ENCODE peak calls at places on chromosomes 12 and 14, in eight cellular contexts. Z is HCT116, D is endothelial cell of umbilical vein, G is breast epithelium, S is SK-N-SH, O is GM23338, V is HepG2, P is transverse colon. A is an unnamed sample.
A peak's percentile ranks its signal among the peaks of the same experiment; 100 is the strongest.

GRCh38 chr12:30687265-30687986 is 8.2 kb downstream of the IPO8 start:
- DNase-seq in Z (no peak), D (no peak), G (no peak), S (no peak), O (no peak), V (peak; percentile 8), P (no peak), A (no peak)

GRCh38 chr14:60944206-60944605 is 36.7 kb downstream of the TRMT5 start:
- DNase-seq in Z (no peak), D (peak; percentile 17), G (no peak), S (no peak), O (no peak), V (no peak), P (no peak), A (no peak)

GRCh38 chr12:84922721-84923120 is 10.1 kb upstream of the SLC6A15 start:
- DNase-seq in Z (no peak), D (no peak), G (no peak), S (no peak), O (no peak), V (no peak), P (no peak), A (no peak)

GRCh38 chr12:120710805-120711296 is 593 bp downstream of the UNC119B start:
- DNase-seq in Z (no peak), D (no peak), G (no peak), S (peak; percentile 56), O (peak; percentile 60), V (no peak), P (peak; percentile 42), A (peak; percentile 53)

GRCh38 chr12:103546959-103547358 is 40.1 kb upstream of the STAB2 start:
- DNase-seq in Z (no peak), D (no peak), G (no peak), S (no peak), O (no peak), V (no peak), P (no peak), A (no peak)

GRCh38 chr12:86950043-86950838 is 694.0 kb upstream of the MGAT4C start:
- DNase-seq in Z (no peak), D (no peak), G (no peak), S (no peak), O (no peak), V (no peak), P (no peak), A (no peak)

GRCh38 chr14:58749066-58749669 is 111.4 kb downstream of the DACT1 start:
- DNase-seq in Z (peak; percentile 76), D (peak; percentile 45), G (no peak), S (no peak), O (no peak), V (peak; percentile 4), P (peak; percentile 59), A (no peak)

GRCh38 chr12:108768591-108769500 is 37.5 kb upstream of the CORO1C start:
- DNase-seq in Z (peak; percentile 63), D (no peak), G (no peak), S (peak; percentile 46), O (peak; percentile 80), V (peak; percentile 33), P (peak; percentile 89), A (peak; percentile 83)

GRCh38 chr12:113257564-113257963 is 36.3 kb downstream of the TPCN1 start:
- DNase-seq in Z (no peak), D (no peak), G (no peak), S (no peak), O (no peak), V (no peak), P (no peak), A (no peak)

GRCh38 chr12:503111-503761 is 43.5 kb downstream of the B4GALNT3 start:
- DNase-seq in Z (peak; percentile 59), D (peak; percentile 13), G (no peak), S (no peak), O (no peak), V (no peak), P (peak; percentile 86), A (no peak)
- TF ChIP-seq POLR2AphosphoS5 in Z (no peak), D (no peak), G (no peak), S (no peak), O (no peak), V (no peak), P (no peak), A (no peak)

DNA sequence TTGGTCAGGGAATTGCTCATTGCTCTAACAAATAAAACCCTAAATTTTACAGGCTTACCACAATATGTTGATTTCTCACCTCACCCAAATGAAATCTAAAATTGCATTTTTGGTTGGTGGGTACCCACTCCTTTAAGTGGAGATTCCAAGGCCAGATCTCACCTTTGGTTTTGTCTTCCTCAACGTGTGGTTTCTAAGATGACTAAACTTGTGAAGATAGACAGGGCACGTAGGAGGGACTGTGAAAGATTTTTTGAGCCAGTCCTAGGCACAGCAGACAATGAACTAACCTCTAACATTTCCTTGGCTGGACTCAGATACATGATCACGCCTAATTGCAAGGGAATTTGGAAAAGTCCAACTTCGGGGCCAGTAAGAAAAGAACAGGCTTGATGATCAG is 1003.9 kb downstream of the FLRT2 start:
- DNase-seq in Z (no peak), D (no peak), G (no peak), S (no peak), O (no peak), V (no peak), P (no peak), A (no peak)
- TF ChIP-seq POLR2AphosphoS5 in Z (no peak), D (no peak), G (no peak), S (no peak), O (no peak), V (no peak), P (no peak), A (no peak)

DNA sequence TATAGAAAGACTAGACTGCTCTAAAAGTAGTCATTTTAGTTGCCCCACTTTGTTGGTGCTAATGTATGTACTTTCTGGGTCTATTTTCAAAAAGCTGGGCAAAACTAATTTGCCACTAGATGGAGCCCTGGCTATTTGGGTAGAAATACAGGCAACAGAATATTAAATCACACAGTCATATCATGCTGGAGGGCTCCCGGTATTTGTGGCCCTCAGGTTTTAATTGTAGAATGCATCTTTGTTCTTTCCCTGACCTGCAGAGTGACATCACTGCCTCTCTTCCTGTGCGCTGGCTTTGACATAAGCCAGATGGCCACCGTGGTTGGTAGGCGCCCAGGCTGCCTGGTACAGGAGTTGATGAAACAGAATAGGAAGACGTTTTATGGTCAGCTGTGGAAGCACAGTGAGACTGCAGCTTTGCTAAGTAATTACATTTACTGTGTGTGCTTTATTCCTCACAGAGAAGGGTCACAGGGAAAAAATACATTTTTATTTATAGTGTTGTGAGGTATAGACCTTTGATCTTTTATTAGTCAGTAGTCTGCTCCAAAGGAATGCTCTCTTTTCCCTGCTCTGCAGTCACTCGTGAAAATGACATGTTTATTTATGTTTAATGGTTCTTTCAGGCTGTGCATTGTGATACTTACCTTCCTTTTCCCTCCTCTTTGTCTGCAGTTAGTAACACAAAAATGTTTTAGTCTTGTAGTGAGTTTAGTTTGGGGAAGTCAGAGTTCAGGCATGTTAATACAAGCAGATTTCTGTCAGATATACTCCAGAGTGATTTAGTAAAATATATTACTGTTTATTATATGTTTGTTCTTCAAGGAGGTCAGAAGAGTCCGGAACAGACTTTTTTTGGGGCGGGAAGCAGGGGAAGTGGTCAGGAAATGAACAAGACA is 28.4 kb downstream of the MSRB3 start:
- DNase-seq in Z (peak; percentile 91), D (peak; percentile 83), G (no peak), S (peak; percentile 57), O (peak; percentile 63), V (peak; percentile 37), P (peak; percentile 48), A (no peak)
- TF ChIP-seq POLR2AphosphoS5 in Z (peak; percentile 58), D (peak; percentile 50), G (no peak), S (peak; percentile 81), O (no peak), V (no peak), P (no peak), A (no peak)

GRCh38 chr14:26761532-26761931 is 163.7 kb upstream of the NOVA1 start:
- DNase-seq in Z (no peak), D (no peak), G (no peak), S (no peak), O (no peak), V (no peak), P (no peak), A (no peak)

GRCh38 chr14:26766726-26767125 is 168.9 kb upstream of the NOVA1 start:
- DNase-seq in Z (no peak), D (no peak), G (no peak), S (no peak), O (no peak), V (no peak), P (no peak), A (no peak)

GRCh38 chr14:26765301-26765700 is 167.5 kb upstream of the NOVA1 start:
- DNase-seq in Z (no peak), D (no peak), G (no peak), S (no peak), O (no peak), V (no peak), P (no peak), A (no peak)

DNA sequence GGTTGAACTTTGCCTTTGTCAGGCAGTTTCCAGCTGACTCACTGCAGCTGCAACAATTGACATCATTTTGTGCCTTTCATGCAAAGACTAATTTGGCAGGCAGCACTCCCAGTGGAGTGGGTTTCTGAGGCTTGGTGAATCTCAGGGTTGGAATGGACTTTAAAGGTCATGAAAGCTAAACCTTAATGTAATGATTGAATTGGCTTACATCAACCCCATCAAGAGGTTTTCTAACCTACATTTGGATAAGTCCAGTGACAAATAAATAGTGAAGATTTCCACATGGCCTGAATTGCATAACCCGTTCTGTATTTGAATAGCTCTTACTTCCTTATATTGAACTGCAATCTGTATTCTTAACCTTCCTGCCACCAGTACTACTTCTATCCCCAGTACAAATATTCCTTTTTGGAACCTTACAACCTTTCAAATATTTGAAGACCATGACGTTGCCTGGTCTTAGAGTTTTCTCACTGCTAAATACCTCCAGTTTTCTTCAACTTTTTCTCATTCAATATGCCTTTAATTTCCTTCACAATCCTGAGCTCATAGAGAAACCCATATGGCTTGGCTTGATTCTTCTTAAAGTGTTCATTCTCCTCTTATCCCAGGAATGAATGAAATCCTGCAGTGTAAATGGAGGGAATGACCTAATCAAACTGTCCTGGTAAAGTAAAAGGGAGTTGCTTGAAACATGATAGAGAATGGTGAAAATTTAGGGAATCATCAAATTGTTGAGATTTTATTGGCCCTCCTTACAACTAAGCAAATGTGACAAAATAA is 168.1 kb upstream of the NOVA1 start:
- DNase-seq in Z (no peak), D (peak; percentile 54), G (no peak), S (no peak), O (no peak), V (no peak), P (peak; percentile 10), A (no peak)
- TF ChIP-seq POLR2AphosphoS5 in Z (no peak), D (no peak), G (no peak), S (no peak), O (no peak), V (no peak), P (no peak), A (no peak)

DNA sequence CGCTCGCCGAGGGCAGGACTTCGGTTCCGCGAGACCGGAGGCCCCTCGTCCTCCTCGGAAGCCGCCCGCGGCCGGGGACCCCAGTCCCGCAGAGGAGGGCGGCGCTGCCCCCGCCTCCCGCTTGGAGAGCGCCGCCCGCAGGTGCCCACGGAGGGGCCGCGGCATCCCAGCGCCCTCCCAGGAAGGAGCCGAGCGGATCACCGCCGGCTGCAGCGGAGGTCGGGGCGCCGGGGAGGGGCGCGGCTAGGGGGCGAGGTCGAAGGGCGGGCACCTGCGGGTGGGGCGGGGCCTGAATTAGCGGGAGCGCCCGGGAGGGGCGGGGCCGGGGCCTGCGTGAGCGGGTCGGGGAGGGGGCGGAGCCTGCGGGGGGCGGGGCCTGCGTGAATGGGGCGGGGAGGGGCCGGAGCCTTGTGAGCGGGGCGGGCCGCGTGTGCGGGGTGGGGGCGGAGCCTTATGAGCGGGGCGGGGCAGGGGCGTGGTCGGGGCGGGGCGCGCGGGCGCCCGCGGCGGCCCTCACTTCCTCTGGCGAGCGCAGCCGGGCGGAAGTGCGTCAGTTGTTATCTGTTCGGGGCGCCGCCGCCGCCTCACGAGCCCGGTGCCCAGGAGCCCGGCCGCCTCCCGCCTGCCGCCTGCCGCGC is at the start of gene FBRSL1:
- DNase-seq in Z (peak; percentile 49), D (peak; percentile 76), G (peak; percentile 89), S (peak; percentile 100), O (peak; percentile 96), V (peak; percentile 72), P (peak; percentile 95), A (peak; percentile 46)
- TF ChIP-seq POLR2AphosphoS5 in Z (peak; percentile 35), D (no peak), G (no peak), S (no peak), O (no peak), V (no peak), P (peak; percentile 68), A (no peak)

A was measured in H1.